ENCODE peak calls at places on chromosomes 6 and 20, in ten cellular contexts. W is transverse colon, G is breast epithelium, B is prostate gland, X is HCT116, E is Panc1, M is stomach, I is HepG2, A is esophagus muscularis mucosa, L is sigmoid colon. C is an unnamed sample.

GRCh38 chr6:157106487-157106886 is 216.8 kb downstream of the TMEM242 start:
- DNase-seq in W (no peak), G (no peak), B (no peak), X (peak; percentile 29), E (peak; percentile 17), M (no peak), I (no peak), A (no peak), L (no peak), C (no peak)

GRCh38 chr6:26250806-26251075 is 114.3 kb upstream of the BTN3A2 start:
- DNase-seq in W (peak; percentile 50), G (no peak), B (no peak), X (no peak), E (no peak), M (no peak), I (no peak), A (no peak), L (no peak), C (no peak)

GRCh38 chr6:84685983-84686584 is 78.3 kb downstream of the TBX18 start:
- DNase-seq in W (no peak), G (no peak), B (no peak), X (peak; percentile 23), E (peak; percentile 7), M (no peak), I (peak; percentile 14), A (no peak), L (no peak), C (peak; percentile 7)

GRCh38 chr6:149896491-149896890 is 1.4 kb downstream of the RAET1E start:
- DNase-seq in W (no peak), G (no peak), B (peak; percentile 37), X (no peak), E (no peak), M (no peak), I (no peak), A (peak; percentile 70), L (no peak), C (no peak)

GRCh38 chr6:139316622-139317317 is 25.0 kb upstream of the TXLNB start:
- DNase-seq in W (no peak), G (no peak), B (no peak), X (no peak), E (no peak), M (no peak), I (no peak), A (no peak), L (no peak), C (no peak)

GRCh38 chr20:63574829-63575720 is 1.0 kb upstream of the HELZ2 start:
- DNase-seq in W (no peak), G (no peak), B (no peak), X (no peak), E (no peak), M (no peak), I (no peak), A (no peak), L (no peak), C (no peak)

GRCh38 chr6:150005761-150006651 is 19.3 kb downstream of the RAET1L start:
- DNase-seq in W (no peak), G (no peak), B (no peak), X (no peak), E (no peak), M (no peak), I (no peak), A (no peak), L (no peak), C (no peak)

GRCh38 chr20:258963-259362 is 1.4 kb downstream of the DEFB132 start:
- DNase-seq in W (no peak), G (no peak), B (no peak), X (peak; percentile 33), E (no peak), M (no peak), I (peak; percentile 67), A (no peak), L (no peak), C (no peak)

GRCh38 chr6:45640081-45640491 is 262.4 kb upstream of the SUPT3H start:
- DNase-seq in W (no peak), G (no peak), B (no peak), X (no peak), E (no peak), M (no peak), I (no peak), A (no peak), L (no peak), C (no peak)

GRCh38 chr6:152634773-152635172 is 2.4 kb downstream of the SYNE1 start:
- DNase-seq in W (no peak), G (no peak), B (no peak), X (no peak), E (no peak), M (no peak), I (no peak), A (no peak), L (no peak), C (no peak)

GRCh38 chr6:145685932-145686331 is 49.4 kb downstream of the EPM2A start:
- DNase-seq in W (no peak), G (no peak), B (no peak), X (no peak), E (no peak), M (no peak), I (no peak), A (no peak), L (no peak), C (no peak)

GRCh38 chr6:165695736-165696515 is 32.9 kb upstream of the PDE10A start:
- DNase-seq in W (no peak), G (no peak), B (no peak), X (no peak), E (no peak), M (no peak), I (no peak), A (no peak), L (no peak), C (no peak)

GRCh38 chr6:170393807-170394399 is 87.3 kb downstream of the FAM120B start:
- DNase-seq in W (no peak), G (no peak), B (no peak), X (no peak), E (no peak), M (no peak), I (no peak), A (no peak), L (no peak), C (no peak)

GRCh38 chr6:22135395-22135794 is 161.4 kb downstream of the PRL start:
- DNase-seq in W (no peak), G (no peak), B (no peak), X (no peak), E (no peak), M (no peak), I (no peak), A (no peak), L (no peak), C (no peak)

GRCh38 chr6:89432875-89433636 is at the start of gene ANKRD6:
- DNase-seq in W (peak; percentile 84), G (peak; percentile 75), B (peak; percentile 66), X (peak; percentile 28), E (no peak), M (peak; percentile 89), I (peak; percentile 20), A (no peak), L (peak; percentile 83), C (peak; percentile 80)

GRCh38 chr20:50297498-50298348 is 107.1 kb downstream of the CEBPB start:
- DNase-seq in W (no peak), G (no peak), B (no peak), X (no peak), E (no peak), M (no peak), I (no peak), A (no peak), L (no peak), C (no peak)

GRCh38 chr20:22048241-22048640 is 342.8 kb downstream of the PAX1 start:
- DNase-seq in W (no peak), G (no peak), B (no peak), X (no peak), E (no peak), M (no peak), I (no peak), A (no peak), L (no peak), C (no peak)
- TF ChIP-seq POLR2AphosphoS5 in W (no peak), G (no peak), B (no peak), X (no peak), E (no peak), M (no peak), I (no peak), A (no peak), L (no peak), C (no peak)

DNA sequence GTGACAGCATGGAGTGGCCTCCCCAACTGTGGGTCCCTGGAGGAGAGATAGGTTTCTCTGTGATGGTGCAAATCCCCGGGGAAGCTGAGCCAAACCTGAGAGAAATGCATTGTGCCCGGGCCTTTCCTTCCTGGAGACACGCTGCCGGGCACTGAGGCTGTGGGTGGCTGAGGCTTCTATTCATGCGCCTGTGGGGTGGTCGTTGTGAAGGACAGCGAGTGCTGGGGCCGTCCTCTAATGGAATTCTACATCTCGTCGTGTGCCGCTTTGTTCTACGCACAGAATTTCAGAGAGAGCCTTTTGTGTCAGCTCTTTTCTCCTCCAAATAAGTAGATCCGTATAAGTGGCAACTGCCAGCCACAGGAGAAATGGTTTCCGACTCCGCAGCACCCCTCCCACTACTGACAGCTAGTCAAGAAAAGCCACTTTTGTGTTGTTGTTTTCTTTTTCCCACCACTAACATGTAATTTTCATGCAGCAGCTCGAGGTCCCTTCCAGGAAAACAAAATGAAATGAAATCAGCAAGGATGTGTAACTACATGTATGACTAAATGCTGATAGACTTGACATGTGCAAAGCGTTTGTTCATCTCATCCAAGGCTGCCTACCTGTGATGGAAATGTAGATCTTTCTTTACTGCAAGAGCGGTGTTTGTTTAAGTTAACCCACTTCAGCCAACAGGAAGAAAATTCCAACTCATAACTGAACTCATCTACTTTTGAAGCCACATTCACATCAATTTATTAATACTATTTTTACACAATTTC is 26.4 kb upstream of the PXDC1 start:
- DNase-seq in W (no peak), G (no peak), B (no peak), X (no peak), E (no peak), M (no peak), I (no peak), A (no peak), L (no peak), C (no peak)
- TF ChIP-seq POLR2AphosphoS5 in W (no peak), G (no peak), B (no peak), X (no peak), E (no peak), M (no peak), I (no peak), A (no peak), L (no peak), C (no peak)

GRCh38 chr6:167683028-167683862 is 143.5 kb upstream of the AFDN start:
- DNase-seq in W (peak; percentile 71), G (no peak), B (no peak), X (peak; percentile 82), E (peak; percentile 80), M (peak; percentile 38), I (peak; percentile 100), A (no peak), L (peak; percentile 83), C (no peak)
- TF ChIP-seq POLR2AphosphoS5 in W (peak; percentile 40), G (peak; percentile 56), B (peak; percentile 63), X (peak; percentile 38), E (no peak), M (no peak), I (no peak), A (peak; percentile 78), L (no peak), C (no peak)

DNA sequence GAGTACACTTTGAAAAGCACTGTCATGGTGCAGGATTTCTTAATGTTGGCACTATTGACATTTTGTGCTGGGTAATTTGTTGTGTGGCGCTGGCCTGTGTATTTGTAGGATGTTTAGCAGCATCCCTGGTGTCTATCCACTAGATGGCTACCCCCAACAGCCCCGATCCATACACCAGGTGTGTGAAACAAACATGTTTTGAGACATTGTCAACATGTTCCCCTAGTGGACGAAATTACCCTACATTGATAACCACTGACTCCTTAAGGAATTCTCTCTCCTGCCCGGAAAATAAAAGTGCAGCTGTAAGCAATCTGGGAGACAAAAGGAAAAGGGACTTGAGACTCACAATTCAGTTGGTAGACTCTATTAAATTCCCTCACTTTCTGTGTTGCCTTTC is 52.6 kb upstream of the TMEM200A start:
- DNase-seq in W (no peak), G (no peak), B (no peak), X (peak; percentile 38), E (no peak), M (no peak), I (no peak), A (no peak), L (no peak), C (no peak)
- TF ChIP-seq POLR2AphosphoS5 in W (no peak), G (no peak), B (no peak), X (no peak), E (no peak), M (no peak), I (no peak), A (no peak), L (no peak), C (no peak)

C was measured in GM12891.